ENCODE peak calls at places on chromosomes 1 and 21, in seven cellular contexts. M is nephron progenitor cell; P is body of pancreas; R is pancreas; V is IMR-90; E is mucosa of descending colon; J is CD4-positive, alpha-beta T cell. Y is an unnamed sample.

GRCh38 chr1:41695118-41695517 is 210.6 kb upstream of the EDN2 start:
- DNase-seq in E (peak; percentile 40), M (no peak), V (no peak), P (peak; percentile 19), J (no peak), R (peak; percentile 46), Y (no peak)

GRCh38 chr1:91831132-91831930 is 54.6 kb downstream of the TGFBR3 start:
- DNase-seq in J (no peak), E (no peak), M (no peak), R (no peak), P (no peak), V (peak; percentile 86), Y (no peak)

GRCh38 chr1:55053265-55053954 is 14.1 kb downstream of the PCSK9 start:
- DNase-seq in R (no peak), M (no peak), E (no peak), V (no peak), J (no peak), P (no peak), Y (no peak)

GRCh38 chr1:40626383-40626770 is 39.1 kb downstream of the RIMS3 start:
- DNase-seq in J (no peak), E (no peak), V (no peak), P (no peak), R (no peak), M (no peak), Y (no peak)

GRCh38 chr21:45076245-45076661 is 1.9 kb downstream of the ADARB1 start:
- DNase-seq in J (no peak), R (no peak), V (peak; percentile 68), P (no peak), E (no peak), M (no peak), Y (no peak)

GRCh38 chr1:111361761-111362160 is 65.8 kb downstream of the OVGP1 start:
- DNase-seq in P (no peak), V (no peak), R (no peak), M (no peak), E (no peak), J (no peak), Y (no peak)

GRCh38 chr1:183711691-183712401 is 58.7 kb upstream of the APOBEC4 start:
- DNase-seq in J (no peak), M (no peak), E (no peak), P (no peak), V (peak; percentile 58), R (no peak), Y (no peak)

GRCh38 chr1:213820362-213821149 is 167.2 kb upstream of the PROX1 start:
- DNase-seq in V (no peak), J (no peak), R (no peak), E (no peak), P (no peak), M (no peak), Y (no peak)

GRCh38 chr1:95850165-95850649 is 616.2 kb downstream of the RWDD3 start:
- DNase-seq in V (no peak), J (no peak), E (no peak), R (no peak), P (no peak), M (no peak), Y (no peak)

GRCh38 chr1:174769961-174770549 is 229.7 kb upstream of the CACYBP start:
- DNase-seq in V (peak; percentile 60), E (no peak), P (no peak), M (no peak), J (no peak), R (no peak), Y (no peak)

GRCh38 chr1:15153184-15153841 is at the start of gene TMEM51:
- DNase-seq in M (peak; percentile 91), J (no peak), R (peak; percentile 89), P (peak; percentile 85), E (peak; percentile 92), V (peak; percentile 64), Y (no peak)

GRCh38 chr1:35708179-35708891 is 10.3 kb downstream of the C1orf216 start:
- DNase-seq in P (no peak), R (no peak), V (no peak), M (no peak), J (no peak), E (no peak), Y (no peak)

GRCh38 chr1:168304865-168305264 is 24.2 kb downstream of the TBX19 start:
- DNase-seq in J (no peak), P (no peak), R (no peak), M (no peak), V (no peak), E (no peak), Y (no peak)

GRCh38 chr1:11967028-11967547 is 13.2 kb upstream of the MFN2 start:
- DNase-seq in M (no peak), E (peak; percentile 63), V (no peak), J (no peak), P (peak; percentile 63), R (peak; percentile 76), Y (no peak)

GRCh38 chr1:39392851-39393573 is 98.4 kb upstream of the BMP8A start:
- DNase-seq in P (no peak), V (no peak), E (no peak), R (no peak), J (no peak), M (no peak), Y (no peak)

GRCh38 chr1:165635329-165635728 is 4.3 kb downstream of the MGST3 start:
- DNase-seq in E (no peak), J (no peak), R (no peak), P (no peak), V (peak; percentile 8), M (no peak), Y (no peak)

GRCh38 chr1:86905875-86906274 is 8.1 kb downstream of the SELENOF start:
- DNase-seq in V (no peak), R (no peak), J (no peak), E (no peak), P (no peak), M (no peak), Y (no peak)

GRCh38 chr1:189628857-189629256 is 848.8 kb downstream of the BRINP3 start:
- DNase-seq in J (no peak), M (peak; percentile 2), R (no peak), E (no peak), P (no peak), V (no peak), Y (no peak)

GRCh38 chr1:38026592-38027200 is 14.2 kb downstream of the UTP11 start:
- DNase-seq in P (peak; percentile 62), E (peak; percentile 56), V (peak; percentile 57), J (no peak), M (peak; percentile 70), R (no peak), Y (no peak)

DNA sequence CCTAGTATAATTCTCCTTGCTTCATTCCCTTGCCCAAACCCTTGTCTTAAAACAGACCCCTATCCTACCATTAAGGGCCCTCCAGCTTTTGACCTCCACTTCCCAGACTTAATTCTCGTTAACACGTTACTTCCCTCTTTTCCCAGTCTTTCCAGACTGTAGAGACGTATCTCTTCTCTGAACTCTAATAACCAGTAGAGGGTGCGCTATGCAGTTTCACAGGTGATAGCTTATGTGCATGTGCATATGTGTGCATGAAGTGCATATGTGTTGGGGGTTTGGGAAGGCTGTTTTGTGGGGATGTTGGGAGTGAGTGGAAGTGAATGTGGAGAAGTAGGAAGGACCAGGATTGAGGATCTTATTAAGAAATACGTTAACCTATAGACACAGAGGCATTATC is 78.1 kb upstream of the CCDC190 start:
- DNase-seq in E (no peak), M (no peak), R (no peak), J (no peak), V (no peak), P (no peak), Y (no peak)
- TF ChIP-seq CTCF in E (no peak), M (no peak), R (no peak), J (no peak), V (no peak), P (no peak), Y (no peak)

DNA sequence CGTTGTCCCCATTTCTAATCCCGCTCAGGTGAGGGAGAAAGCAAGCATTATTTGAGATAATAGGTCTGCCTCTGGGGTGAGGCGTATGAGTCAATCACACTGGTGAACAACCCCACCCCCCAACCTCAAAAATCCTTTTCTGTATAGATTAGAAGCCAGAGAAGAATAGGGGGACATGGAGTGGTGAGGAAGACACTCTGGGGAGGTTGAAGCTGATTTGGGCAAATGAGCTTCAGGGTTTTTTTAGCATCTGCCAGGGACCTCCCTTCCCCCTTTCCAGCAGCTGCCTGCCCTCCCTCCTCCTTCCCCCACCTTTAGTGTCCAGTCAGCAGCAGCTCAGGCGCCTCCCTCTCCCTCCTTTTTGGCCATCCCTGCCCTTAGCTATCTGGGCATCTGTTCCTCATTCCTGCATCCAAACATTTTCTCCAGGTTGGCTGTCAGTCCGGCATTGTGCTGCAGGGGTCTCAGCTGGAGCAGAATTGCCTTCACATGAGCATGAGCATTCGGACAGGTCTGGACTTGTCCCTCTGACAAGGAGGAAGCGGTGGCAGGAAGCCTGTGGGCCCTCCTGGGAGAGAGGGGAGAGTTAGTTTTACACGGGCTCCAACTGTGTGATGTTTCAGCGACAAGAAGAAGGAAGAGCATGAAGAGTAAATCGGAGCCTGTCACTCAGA is 30.8 kb upstream of the PTGFRN start:
- DNase-seq in R (no peak), V (peak; percentile 17), J (no peak), E (peak; percentile 35), P (peak; percentile 24), M (peak; percentile 36), Y (no peak)
- TF ChIP-seq CTCF in R (no peak), V (no peak), J (no peak), E (no peak), P (no peak), M (no peak), Y (no peak)

DNA sequence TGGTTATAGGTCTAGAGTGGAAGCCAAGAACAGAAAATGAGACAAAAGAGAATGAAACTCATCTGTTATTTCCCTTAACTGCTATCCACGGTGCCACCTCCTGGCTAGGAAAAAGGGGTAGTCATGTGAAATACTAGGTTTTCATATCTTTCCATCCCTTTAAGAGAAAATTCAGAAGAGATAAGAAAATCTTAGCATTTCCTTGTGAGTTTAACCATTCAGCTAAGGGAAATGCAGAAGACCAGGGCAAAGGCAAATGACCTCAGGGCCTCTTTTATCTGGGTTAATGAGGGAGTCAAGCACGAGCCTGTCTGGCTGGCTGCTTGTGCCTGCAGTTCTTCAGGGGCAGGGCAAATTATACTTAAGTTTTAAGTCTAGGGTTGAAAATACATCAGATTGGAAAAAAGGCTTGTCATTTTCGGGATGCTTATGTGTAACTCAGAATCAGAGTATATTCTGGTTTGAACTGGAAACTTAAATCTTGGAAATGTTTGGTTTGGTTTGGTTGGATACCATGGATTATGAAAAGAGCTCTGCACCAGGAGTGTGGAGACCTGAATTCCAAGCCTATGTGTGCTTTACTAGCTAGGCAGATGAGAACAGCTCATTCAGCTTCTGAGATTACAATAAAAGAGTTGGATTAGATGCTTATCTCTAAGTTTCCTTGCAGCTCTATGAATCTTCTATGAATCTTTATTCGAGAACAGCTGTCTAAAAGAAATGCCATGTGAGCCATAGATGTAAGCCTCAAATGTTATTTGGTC is 19.9 kb downstream of the NIBAN1 start:
- DNase-seq in P (no peak), M (no peak), J (no peak), E (no peak), V (no peak), R (no peak), Y (no peak)
- TF ChIP-seq CTCF in P (no peak), M (no peak), J (no peak), E (no peak), V (peak; percentile 21), R (no peak), Y (no peak)

DNA sequence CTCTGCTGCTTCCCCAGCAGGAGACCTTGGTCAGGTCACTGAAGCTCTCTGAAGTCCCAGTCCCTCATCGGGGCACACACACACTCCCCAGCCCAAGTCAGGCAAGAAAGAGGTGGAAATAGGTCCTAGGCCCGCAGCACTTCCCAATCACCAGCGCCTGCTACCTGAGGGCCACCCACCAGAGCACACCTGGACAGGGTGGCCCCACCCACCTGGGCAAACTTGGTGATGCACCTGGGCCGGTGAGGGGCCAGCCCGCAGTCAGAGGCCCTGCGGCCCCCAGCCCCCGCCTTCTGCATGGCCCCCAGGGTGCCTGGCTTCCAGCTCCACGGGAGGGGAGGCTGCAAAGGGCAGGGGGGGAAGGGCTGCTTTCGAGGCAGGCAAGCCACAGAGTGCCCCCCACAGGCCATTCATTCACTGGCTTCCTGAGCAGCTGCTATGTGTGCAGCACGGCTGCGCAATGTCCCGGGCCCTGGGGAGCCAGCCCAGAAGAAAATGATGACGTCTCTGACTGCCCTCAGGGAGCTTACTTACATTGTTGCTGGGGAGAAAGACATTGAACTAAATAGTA is 4.7 kb downstream of the SH2D5 start:
- DNase-seq in P (no peak), V (no peak), R (no peak), J (no peak), E (no peak), M (no peak), Y (no peak)
- TF ChIP-seq CTCF in P (no peak), V (peak; percentile 24), R (no peak), J (no peak), E (no peak), M (no peak), Y (no peak)

Y was measured in CD14-positive monocyte.